ENCODE peak calls at places on chromosome X, in eight cellular contexts. X is GM23338; G is lower lobe of right lung; P is tibial artery; H is tibial nerve; E is breast epithelium; K is psoas muscle; O is CD8-positive, alpha-beta T cell. Q is an unnamed sample.
A peak's percentile ranks its signal among the peaks of the same experiment; 100 is the strongest.

GRCh38 chrX:68897118-68897517 is 68.3 kb downstream of the EFNB1 start:
- DNase-seq in X (no peak), G (no peak), P (no peak), H (no peak), E (no peak), K (no peak), O (no peak), Q (no peak)

GRCh38 chrX:35728481-35728880 is 69.7 kb upstream of the MAGEB16 start:
- DNase-seq in X (peak; percentile 66), G (no peak), P (no peak), H (no peak), E (no peak), K (no peak), O (no peak), Q (no peak)

GRCh38 chrX:122625239-122625638 is 558.8 kb upstream of the GRIA3 start:
- DNase-seq in X (no peak), G (no peak), P (no peak), H (no peak), E (no peak), K (no peak), O (no peak), Q (no peak)

GRCh38 chrX:39519213-39519544 is 578.6 kb downstream of the BCOR start:
- DNase-seq in X (no peak), G (no peak), P (no peak), H (peak; percentile 15), E (no peak), K (no peak), O (no peak), Q (no peak)

GRCh38 chrX:80174925-80175574 is 160.5 kb downstream of the TBX22 start:
- DNase-seq in X (no peak), G (no peak), P (peak; percentile 73), H (peak; percentile 5), E (no peak), K (peak; percentile 37), O (no peak), Q (peak; percentile 30)

GRCh38 chrX:138986866-138987265 is 275.3 kb upstream of the FGF13 start:
- DNase-seq in X (no peak), G (no peak), P (no peak), H (no peak), E (no peak), K (no peak), O (no peak), Q (no peak)

GRCh38 chrX:134715930-134716619 is 57.8 kb upstream of the PLAC1 start:
- DNase-seq in X (peak; percentile 2), G (no peak), P (no peak), H (no peak), E (no peak), K (no peak), O (no peak), Q (no peak)

GRCh38 chrX:74420194-74421035 is 878 bp upstream of the SLC16A2 start:
- DNase-seq in X (peak; percentile 84), G (peak; percentile 63), P (peak; percentile 92), H (peak; percentile 30), E (peak; percentile 49), K (peak; percentile 82), O (peak; percentile 6), Q (peak; percentile 86)

GRCh38 chrX:11760958-11761357 is 2.9 kb downstream of the MSL3 start:
- DNase-seq in X (no peak), G (no peak), P (no peak), H (no peak), E (no peak), K (no peak), O (no peak), Q (no peak)
- H3K4me3 ChIP-seq in X (no peak overlapping the region), G (peak overlapping the region; percentile 74), P (no peak overlapping the region), H (no peak overlapping the region), E (no peak overlapping the region), K (peak overlapping the region; percentile 75), O (peak overlapping the region; percentile 67), Q (no peak overlapping the region)

GRCh38 chrX:6053126-6053625 is 175.5 kb downstream of the NLGN4X start:
- DNase-seq in X (no peak), G (no peak), P (no peak), H (no peak), E (no peak), K (no peak), O (no peak), Q (no peak)

GRCh38 chrX:6049132-6049531 is 179.5 kb downstream of the NLGN4X start:
- DNase-seq in X (no peak), G (no peak), P (no peak), H (no peak), E (no peak), K (no peak), O (no peak), Q (no peak)

DNA sequence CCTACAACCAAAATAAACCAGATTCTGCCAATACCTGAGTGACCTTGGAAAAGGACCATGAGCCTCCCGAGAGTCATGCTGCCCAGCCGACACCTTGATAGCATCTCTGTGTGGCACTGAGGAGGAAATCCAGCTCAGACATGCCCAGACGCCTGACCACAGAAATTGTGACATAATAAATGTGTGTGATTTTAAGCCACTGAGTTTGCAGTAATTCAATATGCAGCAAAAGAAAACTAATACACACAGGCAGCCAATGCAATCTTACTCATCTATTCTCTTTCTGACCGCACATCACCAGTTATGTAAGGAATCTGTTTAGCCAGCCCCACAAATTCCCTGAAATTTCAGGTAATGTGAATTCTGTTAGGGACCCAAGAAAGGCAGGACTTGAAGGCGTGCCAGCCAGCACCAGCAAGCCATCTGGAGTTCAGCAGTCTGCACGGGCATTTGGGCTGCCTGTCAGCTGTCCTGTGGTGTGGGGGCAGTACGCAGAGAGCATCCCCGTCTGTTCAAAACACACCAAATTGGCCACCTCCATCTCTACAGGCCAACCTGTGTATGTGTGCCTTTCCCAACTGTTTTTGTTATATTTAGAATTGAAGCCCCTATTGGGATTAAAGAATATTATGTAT is 176.4 kb downstream of the NLGN4X start:
- DNase-seq in X (no peak), G (no peak), P (no peak), H (no peak), E (no peak), K (no peak), O (no peak), Q (no peak)
- TF ChIP-seq CTCF in X (no peak), G (no peak), P (no peak), H (no peak), E (no peak), K (no peak), O (no peak), Q (no peak)

GRCh38 chrX:107733686-107734085 is 41.9 kb downstream of the TSC22D3 start:
- DNase-seq in X (no peak), G (no peak), P (peak; percentile 34), H (no peak), E (no peak), K (no peak), O (no peak), Q (no peak)

GRCh38 chrX:107730298-107730655 is 45.3 kb downstream of the TSC22D3 start:
- DNase-seq in X (no peak), G (no peak), P (no peak), H (no peak), E (no peak), K (peak; percentile 10), O (no peak), Q (no peak)

GRCh38 chrX:107731831-107732502 is 43.6 kb downstream of the TSC22D3 start:
- DNase-seq in X (peak; percentile 42), G (peak; percentile 88), P (peak; percentile 97), H (peak; percentile 74), E (peak; percentile 76), K (peak; percentile 94), O (no peak), Q (peak; percentile 94)

GRCh38 chrX:107729558-107730297 is 45.9 kb downstream of the TSC22D3 start:
- DNase-seq in X (peak; percentile 25), G (no peak), P (peak; percentile 79), H (no peak), E (no peak), K (peak; percentile 83), O (no peak), Q (no peak)

GRCh38 chrX:107730991-107731766 is 44.4 kb downstream of the TSC22D3 start:
- DNase-seq in X (no peak), G (no peak), P (no peak), H (no peak), E (no peak), K (no peak), O (no peak), Q (no peak)
- H3K27ac ChIP-seq in X (no peak overlapping the region), G (peak overlapping the region; percentile 58), P (peak overlapping the region; percentile 83), H (peak overlapping the region; percentile 64), E (peak overlapping the region; percentile 55), K (peak overlapping the region; percentile 81), O (no peak overlapping the region), Q (peak overlapping the region; percentile 82)

DNA sequence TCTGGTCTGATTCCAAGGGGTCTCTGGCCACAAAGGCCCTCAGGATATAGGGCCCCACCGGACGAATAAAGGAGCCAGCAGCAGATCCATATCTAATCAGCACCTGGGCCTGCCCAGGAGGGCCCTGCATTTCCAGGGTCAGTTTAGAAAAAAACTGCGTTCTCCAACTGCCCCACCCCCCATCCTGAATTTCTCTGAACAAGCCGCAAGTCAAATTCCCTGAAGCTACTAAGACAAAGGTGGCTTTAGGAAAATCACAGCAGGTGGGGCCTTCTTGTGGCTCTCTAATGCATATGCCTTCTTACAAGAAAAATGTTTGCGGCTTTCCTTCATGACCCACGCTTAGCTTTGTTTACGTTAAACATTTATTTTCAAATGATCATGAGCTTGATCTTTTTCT is 76.6 kb downstream of the MBNL3 start:
- DNase-seq in X (peak; percentile 88), G (no peak), P (no peak), H (no peak), E (no peak), K (no peak), O (no peak), Q (no peak)
- H3K4me3 ChIP-seq in X (peak overlapping the region; percentile 46), G (no peak overlapping the region), P (no peak overlapping the region), H (no peak overlapping the region), E (no peak overlapping the region), K (no peak overlapping the region), O (no peak overlapping the region), Q (no peak overlapping the region)

GRCh38 chrX:129637217-129638109 is 17.3 kb downstream of the APLN start:
- DNase-seq in X (peak; percentile 75), G (peak; percentile 73), P (peak; percentile 78), H (peak; percentile 80), E (peak; percentile 34), K (peak; percentile 81), O (peak; percentile 54), Q (peak; percentile 85)

GRCh38 chrX:129641941-129642340 is 12.8 kb downstream of the APLN start:
- DNase-seq in X (no peak), G (no peak), P (no peak), H (no peak), E (no peak), K (no peak), O (no peak), Q (no peak)

GRCh38 chrX:129642641-129643040 is 12.1 kb downstream of the APLN start:
- DNase-seq in X (no peak), G (no peak), P (no peak), H (no peak), E (no peak), K (no peak), O (no peak), Q (no peak)

GRCh38 chrX:129638917-129639316 is 15.8 kb downstream of the APLN start:
- DNase-seq in X (peak; percentile 27), G (no peak), P (no peak), H (no peak), E (no peak), K (no peak), O (no peak), Q (no peak)

GRCh38 chrX:129640737-129641136 is 14.0 kb downstream of the APLN start:
- DNase-seq in X (no peak), G (no peak), P (no peak), H (no peak), E (no peak), K (no peak), O (no peak), Q (no peak)
- TF ChIP-seq CTCF in X (no peak), G (no peak), P (no peak), H (no peak), E (no peak), K (no peak), O (no peak), Q (no peak)